ENCODE peak calls at places on chromosomes 13 and 19, in nine cellular contexts. M is stomach, D is H1, S is breast epithelium, Q is HepG2, J is sigmoid colon, V is suprapubic skin, Y is vagina, W is HCT116. B is an unnamed sample.

GRCh38 chr13:93004919-93005318 is 221.7 kb upstream of the GPC6 start:
- DNase-seq in Y (no peak), D (peak; percentile 10), Q (peak; percentile 25), S (no peak), W (no peak), V (no peak), J (no peak), M (no peak), B (no peak)

GRCh38 chr13:75226755-75227435 is 255.1 kb downstream of the TBC1D4 start:
- DNase-seq in V (no peak), Y (no peak), D (no peak), J (no peak), W (no peak), Q (no peak), M (no peak), S (no peak), B (no peak)

GRCh38 chr13:99258210-99258860 is at the start of gene GPR18:
- DNase-seq in S (no peak), M (no peak), D (no peak), Y (no peak), V (no peak), J (no peak), W (no peak), Q (no peak), B (no peak)

GRCh38 chr13:75384881-75385707 is 96.9 kb downstream of the TBC1D4 start:
- DNase-seq in D (no peak), W (no peak), Y (no peak), J (no peak), Q (no peak), S (no peak), V (no peak), M (no peak), B (no peak)

GRCh38 chr19:51131780-51132680 is 7.3 kb downstream of the SIGLEC9 start:
- DNase-seq in W (peak; percentile 10), J (peak; percentile 70), Q (no peak), S (no peak), M (peak; percentile 56), D (no peak), Y (no peak), V (peak; percentile 80), B (peak; percentile 86)

GRCh38 chr13:108734676-108735075 is 105.3 kb downstream of the MYO16 start:
- DNase-seq in J (no peak), D (peak; percentile 3), M (no peak), V (no peak), W (peak; percentile 43), S (no peak), Y (no peak), Q (no peak), B (no peak)

GRCh38 chr19:51018745-51019543 is 565 bp downstream of the KLK10 start:
- DNase-seq in S (no peak), V (no peak), Y (no peak), W (no peak), D (no peak), Q (no peak), J (no peak), M (peak; percentile 43), B (no peak)

GRCh38 chr13:25982908-25983307 is 68.9 kb downstream of the SHISA2 start:
- DNase-seq in S (no peak), Y (no peak), W (no peak), V (no peak), Q (no peak), M (no peak), D (no peak), J (no peak), B (no peak)

GRCh38 chr19:47545061-47545948 is 27.6 kb downstream of the ZNF541 start:
- DNase-seq in J (no peak), M (no peak), W (no peak), S (no peak), Y (no peak), D (no peak), Q (no peak), V (no peak), B (no peak)

GRCh38 chr19:18488838-18489626 is 32.8 kb downstream of the ELL start:
- DNase-seq in V (no peak), S (no peak), M (peak; percentile 63), Y (no peak), Q (peak; percentile 50), D (no peak), J (no peak), W (no peak), B (peak; percentile 64)

GRCh38 chr19:1790054-1790762 is 21.9 kb downstream of the ATP8B3 start:
- DNase-seq in S (no peak), D (no peak), M (no peak), Q (no peak), J (no peak), Y (no peak), W (no peak), V (no peak), B (no peak)

DNA sequence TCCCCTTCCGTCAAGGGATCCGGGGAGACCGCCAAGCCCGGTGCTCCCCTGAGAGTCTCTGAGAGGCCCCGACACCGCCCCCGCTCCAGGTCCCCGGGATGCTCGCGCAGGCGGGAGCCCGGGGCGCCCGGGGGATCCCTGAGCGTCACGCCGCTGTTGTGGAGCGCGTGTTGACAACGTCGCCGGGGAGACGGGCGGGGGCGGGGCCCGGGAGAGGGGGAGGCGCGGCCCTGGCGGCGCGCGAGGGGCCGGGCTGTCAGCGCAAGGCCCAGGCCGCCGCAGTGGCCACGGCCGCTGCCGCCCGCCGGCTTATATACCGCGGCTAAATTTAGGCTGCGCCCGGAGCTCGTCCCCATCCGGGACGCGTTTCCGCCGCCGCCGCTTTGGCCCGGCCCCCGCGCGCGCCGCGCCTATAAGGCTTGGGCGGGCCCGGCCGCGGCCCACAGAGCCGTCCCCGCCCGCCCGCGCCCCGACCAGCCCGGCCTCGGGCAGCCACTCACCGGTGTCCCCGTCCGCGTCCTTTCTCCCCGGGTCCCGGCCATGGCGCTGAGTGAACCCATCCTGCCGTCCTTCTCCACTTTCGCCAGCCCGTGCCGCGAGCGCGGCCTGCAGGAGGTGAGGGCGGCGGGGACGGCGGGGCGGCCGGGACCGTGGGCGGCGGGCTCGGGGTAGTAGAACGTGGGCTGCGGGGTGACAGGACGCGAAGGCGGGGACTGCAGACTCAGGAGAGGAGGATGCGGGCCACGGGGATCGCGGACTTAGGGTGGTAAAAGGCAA is at the start of gene KLF2:
- DNase-seq in W (peak; percentile 63), V (peak; percentile 97), M (peak; percentile 93), J (peak; percentile 97), Q (peak; percentile 28), S (peak; percentile 94), Y (no peak), D (no peak), B (peak; percentile 99)
- H3K4me1 ChIP-seq in W (peaks cover 19% of the 10 kb centered on the region), V (peaks cover 39% of the 10 kb centered on the region), M (peaks cover 47% of the 10 kb centered on the region), J (peaks cover 36% of the 10 kb centered on the region), Q (peaks cover 22% of the 10 kb centered on the region), S (no peaks in the 10 kb centered on the region), Y (peaks cover 42% of the 10 kb centered on the region), D (no peaks in the 10 kb centered on the region), B (peaks cover 59% of the 10 kb centered on the region)

DNA sequence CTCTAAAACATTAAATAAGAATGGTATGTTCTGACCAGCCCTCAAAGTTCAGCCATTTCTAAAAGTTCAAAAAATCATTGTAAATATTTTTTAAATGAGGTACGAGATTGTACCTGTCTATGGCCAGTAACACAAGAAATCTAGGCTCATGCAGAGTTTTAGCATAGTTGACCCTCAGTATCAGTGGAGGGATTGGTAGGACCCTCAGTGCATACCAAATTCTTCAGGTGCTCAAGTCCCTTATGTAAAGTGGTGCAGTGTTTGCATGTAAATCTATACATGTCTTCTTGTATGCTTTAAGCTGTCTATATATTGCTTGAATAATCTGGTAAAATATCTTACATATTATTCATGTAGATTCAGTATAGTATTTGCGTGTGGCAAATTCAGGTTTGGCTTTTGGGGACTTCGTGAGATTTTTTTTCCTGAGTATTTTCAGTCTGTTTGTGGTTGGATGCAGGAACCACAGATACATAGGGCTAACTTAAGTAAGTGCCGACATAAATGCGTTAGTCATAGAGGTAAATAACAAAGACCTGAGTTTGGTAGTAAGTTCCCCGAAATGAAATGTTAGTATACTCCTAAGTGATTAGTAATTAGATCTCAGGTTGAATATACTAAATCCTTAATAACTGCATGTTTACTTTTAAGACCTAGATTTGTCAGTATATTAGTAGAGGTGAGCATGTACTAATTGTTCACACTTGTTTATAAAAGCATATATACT is 7.8 kb downstream of the MIR17HG start:
- DNase-seq in M (no peak), D (no peak), Y (no peak), S (no peak), Q (no peak), J (no peak), W (no peak), V (no peak), B (no peak)
- TF ChIP-seq POLR2AphosphoS5 in M (no peak), D (peak; percentile 98), Y (no peak), S (no peak), Q (no peak), J (no peak), W (no peak), V (no peak), B (no peak)

DNA sequence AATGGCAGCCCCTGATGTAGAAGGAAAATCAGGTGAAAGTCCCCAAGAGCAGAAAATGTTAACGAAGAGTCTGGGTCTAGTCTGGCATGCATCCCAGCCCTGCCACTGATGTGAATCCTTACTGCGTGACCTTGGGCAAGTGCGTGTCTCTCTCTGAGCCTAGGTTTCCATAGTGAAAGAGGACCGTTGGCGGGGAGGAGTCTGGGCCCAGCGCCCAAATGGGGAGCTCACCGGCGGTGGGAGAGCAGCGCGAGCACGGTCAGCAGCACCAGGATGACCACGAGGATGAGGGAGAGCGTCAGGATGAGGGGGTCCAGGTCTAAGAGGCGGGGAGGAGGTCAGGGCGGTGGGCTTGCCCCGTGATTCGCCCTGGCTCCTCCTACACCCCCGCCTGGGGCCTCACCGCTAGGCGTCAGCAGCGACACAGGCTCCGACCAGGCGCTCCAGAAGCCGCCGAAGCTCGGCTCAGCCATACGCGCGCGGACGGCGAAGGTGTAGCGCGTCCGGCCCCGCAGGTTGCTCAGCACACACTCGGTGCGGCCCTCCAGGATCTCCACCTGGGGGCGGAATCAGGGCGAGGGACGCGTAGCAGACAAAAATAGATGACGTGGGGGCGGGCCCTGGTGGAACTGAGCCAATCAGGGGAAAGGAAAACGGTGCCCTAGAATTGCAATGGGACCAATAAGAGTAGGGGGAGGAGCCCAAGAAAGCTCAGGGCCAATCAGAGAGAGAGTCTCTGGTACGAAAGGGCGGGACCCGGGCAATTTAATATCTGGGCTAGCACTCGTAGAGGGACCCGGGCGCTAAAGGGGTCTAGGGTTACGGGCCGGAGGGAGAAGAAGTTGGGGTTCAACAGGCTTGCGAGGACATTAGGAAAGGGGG is 3.2 kb downstream of the EPOR start:
- DNase-seq in S (peak; percentile 97), Q (peak; percentile 98), Y (peak; percentile 97), W (peak; percentile 97), M (peak; percentile 95), D (peak; percentile 93), J (peak; percentile 98), V (peak; percentile 97), B (peak; percentile 98)
- TF ChIP-seq POLR2A in S (peak; percentile 54), Q (peak; percentile 63), Y (no peak), W (peak; percentile 95), M (no peak), D (peak; percentile 81), J (no peak), V (peak; percentile 45), B (peak; percentile 78)

DNA sequence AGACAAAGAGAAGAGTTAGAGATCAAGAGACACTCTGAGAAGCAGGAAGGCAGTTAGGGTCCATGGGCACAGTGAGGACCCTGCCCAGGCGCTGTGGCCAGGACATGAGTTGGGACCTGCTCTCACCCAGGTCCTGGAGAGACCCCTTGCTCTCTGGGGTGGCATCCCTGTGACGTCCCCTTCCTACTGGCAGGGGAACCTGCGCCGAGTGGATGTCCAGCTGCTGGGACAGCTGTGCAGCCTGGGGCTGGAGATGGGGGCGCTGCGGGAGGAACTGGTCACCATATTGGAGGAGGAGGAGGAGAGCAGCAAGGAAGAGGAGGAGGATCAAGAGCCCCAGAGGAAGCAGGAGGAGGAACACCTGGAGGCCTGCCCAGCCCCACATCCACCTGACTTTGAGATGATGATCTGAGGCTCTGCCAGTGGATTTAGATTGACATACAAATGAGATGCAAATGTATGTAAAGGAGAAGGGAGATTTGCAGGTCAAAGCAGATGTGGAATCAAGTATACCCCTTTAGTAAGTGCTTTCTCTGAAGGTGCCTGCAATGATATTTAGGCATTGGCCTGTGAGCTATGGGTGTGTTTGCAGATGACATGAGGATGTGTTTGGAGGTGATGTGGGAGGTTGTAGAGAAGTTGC is 978 bp downstream of the ERICH4 start:
- DNase-seq in W (no peak), V (peak; percentile 70), M (no peak), D (no peak), S (peak; percentile 43), J (no peak), Y (no peak), Q (no peak), B (no peak)
- H3K4me1 ChIP-seq in W (peaks cover 8% of the 10 kb centered on the region), V (peaks cover 16% of the 10 kb centered on the region), M (peaks cover 12% of the 10 kb centered on the region), D (no peaks in the 10 kb centered on the region), S (no peaks in the 10 kb centered on the region), J (peaks cover 4% of the 10 kb centered on the region), Y (peaks cover 17% of the 10 kb centered on the region), Q (peaks cover 38% of the 10 kb centered on the region), B (peaks cover 15% of the 10 kb centered on the region)

B was measured in spleen.